ENCODE peak calls at places on chromosomes 1 and 21, in nine cellular contexts. A, T, V, W, F, R, D, P and U are unnamed samples.

GRCh38 chr1:54223441-54224202 is 23.7 kb downstream of the MRPL37 start:
- DNase-seq in W (no peak), V (no peak), D (no peak), P (no peak), R (no peak), A (no peak), T (no peak), F (no peak), U (no peak)

GRCh38 chr1:55060133-55060999 is 21.0 kb downstream of the PCSK9 start:
- DNase-seq in P (no peak), A (no peak), T (no peak), W (no peak), V (no peak), R (no peak), D (no peak), F (no peak), U (no peak)

GRCh38 chr1:164602480-164603093 is 43.6 kb downstream of the PBX1 start:
- DNase-seq in F (peak; percentile 52), P (no peak), D (no peak), V (no peak), W (peak; percentile 72), A (peak; percentile 49), R (peak; percentile 37), T (peak; percentile 59), U (no peak)

GRCh38 chr1:236018885-236019453 is 45.9 kb downstream of the NID1 start:
- DNase-seq in R (no peak), W (peak; percentile 90), T (peak; percentile 98), A (no peak), D (no peak), F (peak; percentile 84), V (peak; percentile 95), P (no peak), U (no peak)

GRCh38 chr1:106268070-106268469 is 788.4 kb upstream of the PRMT6 start:
- DNase-seq in D (no peak), W (no peak), F (peak; percentile 72), P (no peak), T (no peak), A (no peak), R (peak; percentile 71), V (no peak), U (no peak)

GRCh38 chr1:16334655-16335340 is 17.5 kb downstream of the FBXO42 start:
- DNase-seq in P (no peak), D (no peak), A (no peak), F (no peak), T (no peak), R (peak; percentile 58), W (no peak), V (no peak), U (no peak)

GRCh38 chr21:33360281-33360680 is 35.5 kb downstream of the IFNAR1 start:
- DNase-seq in A (no peak), R (peak; percentile 59), P (no peak), V (peak; percentile 75), D (no peak), F (no peak), T (peak; percentile 53), W (no peak), U (no peak)

GRCh38 chr21:42079939-42080787 is 9.0 kb downstream of the UMODL1 start:
- DNase-seq in P (no peak), F (no peak), R (no peak), V (no peak), W (no peak), A (no peak), D (no peak), T (no peak), U (no peak)

GRCh38 chr1:28926629-28927441 is 12.5 kb downstream of the EPB41 start:
- DNase-seq in T (no peak), P (peak; percentile 71), R (no peak), D (peak; percentile 82), V (no peak), A (no peak), W (no peak), F (no peak), U (no peak)

GRCh38 chr1:160836981-160837557 is 25.6 kb downstream of the CD244 start:
- DNase-seq in D (no peak), T (no peak), W (no peak), P (no peak), R (no peak), V (no peak), A (no peak), F (no peak), U (no peak)

GRCh38 chr1:210796421-210796820 is 337.5 kb downstream of the KCNH1 start:
- DNase-seq in D (no peak), R (no peak), W (no peak), V (no peak), P (no peak), F (no peak), T (no peak), A (no peak), U (no peak)

GRCh38 chr21:34282223-34282622 is 81.6 kb upstream of the KCNE2 start:
- DNase-seq in T (no peak), V (no peak), F (no peak), W (no peak), R (peak; percentile 60), A (no peak), P (no peak), D (no peak), U (no peak)

GRCh38 chr21:38376235-38376634 is 119.4 kb downstream of the KCNJ15 start:
- DNase-seq in F (peak; percentile 71), A (no peak), T (no peak), V (peak; percentile 55), D (no peak), W (no peak), R (no peak), P (no peak), U (peak; percentile 43)

GRCh38 chr21:44761011-44761729 is 40.5 kb downstream of the UBE2G2 start:
- DNase-seq in D (no peak), R (peak; percentile 39), P (no peak), A (no peak), T (no peak), V (no peak), W (peak; percentile 38), F (no peak), U (no peak)

GRCh38 chr1:216200941-216201340 is 222.3 kb downstream of the USH2A start:
- DNase-seq in D (no peak), R (no peak), T (no peak), F (no peak), A (no peak), W (no peak), P (no peak), V (no peak), U (no peak)

GRCh38 chr1:167454304-167454928 is 63.9 kb downstream of the CD247 start:
- DNase-seq in D (no peak), F (no peak), T (no peak), P (no peak), A (no peak), W (no peak), R (no peak), V (no peak), U (no peak)

GRCh38 chr1:9881838-9882249 is 28.2 kb downstream of the CTNNBIP1 start:
- DNase-seq in R (peak; percentile 92), D (no peak), T (peak; percentile 15), P (no peak), W (no peak), A (no peak), V (no peak), F (no peak), U (no peak)

GRCh38 chr1:201749059-201749458 is 79.9 kb upstream of the IPO9 start:
- DNase-seq in D (no peak), P (no peak), F (no peak), R (no peak), W (no peak), V (no peak), A (no peak), T (no peak), U (no peak)

GRCh38 chr1:40384887-40385286 is 11.4 kb downstream of the SMAP2 start:
- DNase-seq in A (no peak), F (no peak), D (no peak), W (no peak), P (no peak), T (no peak), V (no peak), R (no peak), U (no peak)
- H3K36me3 ChIP-seq in A (no peaks in the 10 kb centered on the region), F (no peaks in the 10 kb centered on the region), D (no peaks in the 10 kb centered on the region), W (no peaks in the 10 kb centered on the region), P (peaks cover 1% of the 10 kb centered on the region), T (no peaks in the 10 kb centered on the region), V (no peaks in the 10 kb centered on the region), R (no peaks in the 10 kb centered on the region), U (peaks cover 8% of the 10 kb centered on the region)

GRCh38 chr1:156775799-156776198 is 8.5 kb downstream of the PRCC start:
- DNase-seq in A (no peak), D (no peak), F (no peak), W (no peak), R (peak; percentile 46), V (no peak), P (no peak), T (no peak), U (no peak)
- H3K36me3 ChIP-seq in A (no peaks in the 10 kb centered on the region), D (peaks cover 17% of the 10 kb centered on the region), F (no peaks in the 10 kb centered on the region), W (peaks cover 8% of the 10 kb centered on the region), R (peaks cover 29% of the 10 kb centered on the region), V (peaks cover 2% of the 10 kb centered on the region), P (peaks cover 3% of the 10 kb centered on the region), T (peaks cover 3% of the 10 kb centered on the region), U (peaks cover 23% of the 10 kb centered on the region)

GRCh38 chr1:169885207-169885606 is 8.5 kb downstream of the SCYL3 start:
- DNase-seq in W (no peak), P (no peak), R (peak; percentile 39), D (no peak), V (no peak), A (no peak), F (no peak), T (no peak), U (no peak)

GRCh38 chr1:169884616-169885015 is 9.1 kb downstream of the SCYL3 start:
- DNase-seq in D (no peak), A (no peak), F (no peak), V (no peak), R (no peak), P (no peak), T (peak; percentile 6), W (no peak), U (no peak)

GRCh38 chr1:169889871-169890270 is 3.8 kb downstream of the SCYL3 start:
- DNase-seq in A (no peak), V (no peak), F (no peak), R (no peak), D (no peak), W (no peak), P (no peak), T (no peak), U (no peak)

GRCh38 chr1:169886931-169887330 is 6.8 kb downstream of the SCYL3 start:
- DNase-seq in P (no peak), D (no peak), T (no peak), F (no peak), W (no peak), V (no peak), A (no peak), R (no peak), U (no peak)

GRCh38 chr1:169886422-169886821 is 7.3 kb downstream of the SCYL3 start:
- DNase-seq in D (no peak), T (no peak), V (no peak), A (no peak), W (no peak), P (no peak), R (no peak), F (no peak), U (no peak)
- H3K36me3 ChIP-seq in D (peaks cover 24% of the 10 kb centered on the region), T (no peaks in the 10 kb centered on the region), V (peaks cover 35% of the 10 kb centered on the region), A (no peaks in the 10 kb centered on the region), W (peaks cover 45% of the 10 kb centered on the region), P (peaks cover 3% of the 10 kb centered on the region), R (peaks cover 6% of the 10 kb centered on the region), F (no peaks in the 10 kb centered on the region), U (peaks cover 52% of the 10 kb centered on the region)

DNA sequence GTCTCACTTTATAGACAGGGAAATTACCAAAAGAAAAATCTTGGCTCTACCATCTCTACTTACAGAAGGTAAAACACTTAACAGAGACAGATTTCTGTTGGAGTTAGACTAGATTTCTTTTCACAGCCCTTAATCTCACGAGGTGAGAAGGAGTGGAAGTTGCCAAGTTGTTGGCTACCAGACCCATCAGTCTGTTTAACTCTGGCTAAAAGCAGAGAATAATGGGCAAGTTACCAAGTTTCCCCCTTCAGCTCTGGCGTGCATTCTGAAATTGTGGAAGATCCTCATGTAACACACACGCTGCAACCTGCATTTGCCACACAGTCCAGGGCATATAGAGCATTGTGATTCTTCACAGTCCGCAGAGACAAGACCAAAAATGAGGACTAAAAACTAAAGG is 49.3 kb downstream of the STX6 start:
- DNase-seq in W (no peak), P (no peak), F (no peak), T (no peak), A (no peak), R (no peak), D (no peak), V (no peak), U (no peak)
- H3K36me3 ChIP-seq in W (peaks cover 58% of the 10 kb centered on the region), P (peaks cover 34% of the 10 kb centered on the region), F (no peaks in the 10 kb centered on the region), T (peaks cover 2% of the 10 kb centered on the region), A (peaks cover 2% of the 10 kb centered on the region), R (peaks cover 4% of the 10 kb centered on the region), D (peaks cover 29% of the 10 kb centered on the region), V (peaks cover 15% of the 10 kb centered on the region), U (no peaks in the 10 kb centered on the region)